ENCODE peak calls at places on chromosomes 16 and 17, in six cellular contexts. One of them, this sample, is unnamed.

GRCh38 chr17:76751416-76751993 is 13.6 kb downstream of the MFSD11 start:
- DNase-seq in activated T-helper 1 cell treated with anti-CD3 and anti-CD28 coated beads, Interleukin-12 subunit alpha, Interleukin-12 subunit beta, Interleukin-2, Interleukin-4 antibody, amounts not matched to agents 30 ng/mL and 10 ng/mL and 1 ng/mL, durations not matched to agents 14 hours and 24 hours and 36 hours: no peak
- DNase-seq in left kidney: no peak
- DNase-seq in naive thymus-derived CD8-positive, alpha-beta T cell: no peak
- DNase-seq in activated naive CD4-positive, alpha-beta T cell: no peak
- DNase-seq in activated CD8-positive, alpha-beta T cell treated with anti-CD3 and anti-CD28 coated beads for 36 hours: no peak
- DNase-seq in this sample: peak; percentile 50

GRCh38 chr16:495127-495748 is 32.3 kb upstream of the CAPN15 start:
- DNase-seq in activated T-helper 1 cell treated with anti-CD3 and anti-CD28 coated beads, Interleukin-12 subunit alpha, Interleukin-12 subunit beta, Interleukin-2, Interleukin-4 antibody, amounts not matched to agents 30 ng/mL and 10 ng/mL and 1 ng/mL, durations not matched to agents 14 hours and 24 hours and 36 hours: no peak
- DNase-seq in left kidney: peak; percentile 61
- DNase-seq in naive thymus-derived CD8-positive, alpha-beta T cell: no peak
- DNase-seq in activated naive CD4-positive, alpha-beta T cell: no peak
- DNase-seq in activated CD8-positive, alpha-beta T cell treated with anti-CD3 and anti-CD28 coated beads for 36 hours: peak; percentile 54
- DNase-seq in this sample: peak; percentile 33

GRCh38 chr17:36496018-36496789 is 9.7 kb downstream of the ZNHIT3 start:
- DNase-seq in activated T-helper 1 cell treated with anti-CD3 and anti-CD28 coated beads, Interleukin-12 subunit alpha, Interleukin-12 subunit beta, Interleukin-2, Interleukin-4 antibody, amounts not matched to agents 30 ng/mL and 10 ng/mL and 1 ng/mL, durations not matched to agents 14 hours and 24 hours and 36 hours: no peak
- DNase-seq in left kidney: no peak
- DNase-seq in naive thymus-derived CD8-positive, alpha-beta T cell: no peak
- DNase-seq in activated naive CD4-positive, alpha-beta T cell: no peak
- DNase-seq in activated CD8-positive, alpha-beta T cell treated with anti-CD3 and anti-CD28 coated beads for 36 hours: no peak
- DNase-seq in this sample: no peak

GRCh38 chr16:88630433-88630832 is 7.9 kb upstream of the IL17C start:
- DNase-seq in activated T-helper 1 cell treated with anti-CD3 and anti-CD28 coated beads, Interleukin-12 subunit alpha, Interleukin-12 subunit beta, Interleukin-2, Interleukin-4 antibody, amounts not matched to agents 30 ng/mL and 10 ng/mL and 1 ng/mL, durations not matched to agents 14 hours and 24 hours and 36 hours: no peak
- DNase-seq in left kidney: no peak
- DNase-seq in naive thymus-derived CD8-positive, alpha-beta T cell: no peak
- DNase-seq in activated naive CD4-positive, alpha-beta T cell: no peak
- DNase-seq in activated CD8-positive, alpha-beta T cell treated with anti-CD3 and anti-CD28 coated beads for 36 hours: no peak
- DNase-seq in this sample: no peak

GRCh38 chr17:44758414-44759095 is at the start of gene ADAM11:
- DNase-seq in activated T-helper 1 cell treated with anti-CD3 and anti-CD28 coated beads, Interleukin-12 subunit alpha, Interleukin-12 subunit beta, Interleukin-2, Interleukin-4 antibody, amounts not matched to agents 30 ng/mL and 10 ng/mL and 1 ng/mL, durations not matched to agents 14 hours and 24 hours and 36 hours: no peak
- DNase-seq in left kidney: peak; percentile 43
- DNase-seq in naive thymus-derived CD8-positive, alpha-beta T cell: no peak
- DNase-seq in activated naive CD4-positive, alpha-beta T cell: no peak
- DNase-seq in activated CD8-positive, alpha-beta T cell treated with anti-CD3 and anti-CD28 coated beads for 36 hours: no peak
- DNase-seq in this sample: no peak

GRCh38 chr16:11595908-11596504 is 9.3 kb upstream of the LITAF start:
- DNase-seq in activated T-helper 1 cell treated with anti-CD3 and anti-CD28 coated beads, Interleukin-12 subunit alpha, Interleukin-12 subunit beta, Interleukin-2, Interleukin-4 antibody, amounts not matched to agents 30 ng/mL and 10 ng/mL and 1 ng/mL, durations not matched to agents 14 hours and 24 hours and 36 hours: no peak
- DNase-seq in left kidney: no peak
- DNase-seq in naive thymus-derived CD8-positive, alpha-beta T cell: no peak
- DNase-seq in activated naive CD4-positive, alpha-beta T cell: no peak
- DNase-seq in activated CD8-positive, alpha-beta T cell treated with anti-CD3 and anti-CD28 coated beads for 36 hours: no peak
- DNase-seq in this sample: no peak

GRCh38 chr17:45061606-45062205 is 589 bp downstream of the NMT1 start:
- DNase-seq in activated T-helper 1 cell treated with anti-CD3 and anti-CD28 coated beads, Interleukin-12 subunit alpha, Interleukin-12 subunit beta, Interleukin-2, Interleukin-4 antibody, amounts not matched to agents 30 ng/mL and 10 ng/mL and 1 ng/mL, durations not matched to agents 14 hours and 24 hours and 36 hours: no peak
- DNase-seq in left kidney: no peak
- DNase-seq in naive thymus-derived CD8-positive, alpha-beta T cell: no peak
- DNase-seq in activated naive CD4-positive, alpha-beta T cell: no peak
- DNase-seq in activated CD8-positive, alpha-beta T cell treated with anti-CD3 and anti-CD28 coated beads for 36 hours: no peak
- DNase-seq in this sample: no peak

GRCh38 chr17:78397681-78398101 is 19.2 kb downstream of the PGS1 start:
- DNase-seq in activated T-helper 1 cell treated with anti-CD3 and anti-CD28 coated beads, Interleukin-12 subunit alpha, Interleukin-12 subunit beta, Interleukin-2, Interleukin-4 antibody, amounts not matched to agents 30 ng/mL and 10 ng/mL and 1 ng/mL, durations not matched to agents 14 hours and 24 hours and 36 hours: no peak
- DNase-seq in left kidney: no peak
- DNase-seq in naive thymus-derived CD8-positive, alpha-beta T cell: no peak
- DNase-seq in activated naive CD4-positive, alpha-beta T cell: no peak
- DNase-seq in activated CD8-positive, alpha-beta T cell treated with anti-CD3 and anti-CD28 coated beads for 36 hours: no peak
- DNase-seq in this sample: no peak

GRCh38 chr17:57313276-57313835 is 57.0 kb downstream of the MSI2 start:
- DNase-seq in activated T-helper 1 cell treated with anti-CD3 and anti-CD28 coated beads, Interleukin-12 subunit alpha, Interleukin-12 subunit beta, Interleukin-2, Interleukin-4 antibody, amounts not matched to agents 30 ng/mL and 10 ng/mL and 1 ng/mL, durations not matched to agents 14 hours and 24 hours and 36 hours: no peak
- DNase-seq in left kidney: no peak
- DNase-seq in naive thymus-derived CD8-positive, alpha-beta T cell: no peak
- DNase-seq in activated naive CD4-positive, alpha-beta T cell: no peak
- DNase-seq in activated CD8-positive, alpha-beta T cell treated with anti-CD3 and anti-CD28 coated beads for 36 hours: no peak
- DNase-seq in this sample: no peak

This sample was measured in adrenal gland.